ENCODE peak calls at places on chromosomes 6 and 20, in ten cellular contexts. M is COR-L47; A is neural crest cell; H is CD8-positive, alpha-beta memory T cell; D is GM12865; U is NCI-H1092; C is RPMI8226; Z is glutamatergic neuron; I is NCI-H345; X is Kasumi-1. F is an unnamed sample.

GRCh38 chr6:42279966-42280629 is 62.4 kb upstream of the MRPS10 start:
- DNase-seq in M (no peak), A (no peak), H (no peak), D (no peak), U (no peak), C (no peak), Z (no peak), I (no peak), X (no peak), F (no peak)

GRCh38 chr6:128114164-128114563 is 213.3 kb upstream of the THEMIS start:
- DNase-seq in M (no peak), A (no peak), H (no peak), D (no peak), U (no peak), C (no peak), Z (no peak), I (no peak), X (no peak), F (no peak)

GRCh38 chr6:124984668-124985338 is 22.6 kb downstream of the RNF217 start:
- DNase-seq in M (no peak), A (no peak), H (no peak), D (no peak), U (no peak), C (no peak), Z (no peak), I (no peak), X (no peak), F (no peak)

GRCh38 chr6:158906926-158907325 is 87.8 kb upstream of the EZR start:
- DNase-seq in M (no peak), A (no peak), H (no peak), D (no peak), U (no peak), C (no peak), Z (no peak), I (no peak), X (no peak), F (no peak)

GRCh38 chr6:8274240-8274639 is 161.1 kb downstream of the SLC35B3 start:
- DNase-seq in M (peak), A (no peak), H (no peak), D (no peak), U (no peak), C (no peak), Z (no peak), I (no peak), X (no peak), F (no peak)

GRCh38 chr6:67030861-67031260 is 1323.8 kb upstream of the EYS start:
- DNase-seq in M (no peak), A (no peak), H (no peak), D (no peak), U (no peak), C (no peak), Z (no peak), I (no peak), X (no peak), F (no peak)

GRCh38 chr6:144340541-144341371 is 55.6 kb downstream of the UTRN start:
- DNase-seq in M (no peak), A (no peak), H (no peak), D (no peak), U (no peak), C (no peak), Z (no peak), I (no peak), X (no peak), F (no peak)

GRCh38 chr6:107423474-107423873 is 35.9 kb downstream of the PDSS2 start:
- DNase-seq in M (no peak), A (no peak), H (no peak), D (no peak), U (no peak), C (no peak), Z (no peak), I (no peak), X (no peak), F (no peak)

GRCh38 chr6:57226221-57226620 is 4.1 kb upstream of the RAB23 start:
- DNase-seq in M (no peak), A (no peak), H (no peak), D (no peak), U (no peak), C (no peak), Z (no peak), I (peak), X (no peak), F (no peak)

GRCh38 chr6:118982256-118982911 is 47.4 kb upstream of the MCM9 start:
- DNase-seq in M (no peak), A (no peak), H (no peak), D (no peak), U (no peak), C (no peak), Z (no peak), I (no peak), X (no peak), F (no peak)

GRCh38 chr6:169168706-169169105 is 84.9 kb downstream of the THBS2 start:
- DNase-seq in M (no peak), A (no peak), H (no peak), D (no peak), U (no peak), C (no peak), Z (no peak), I (no peak), X (no peak), F (no peak)

GRCh38 chr6:37269105-37269504 is 11.2 kb upstream of the TMEM217 start:
- DNase-seq in M (no peak), A (no peak), H (no peak), D (no peak), U (no peak), C (no peak), Z (no peak), I (no peak), X (no peak), F (no peak)

GRCh38 chr20:56223352-56223751 is 25.2 kb upstream of the MC3R start:
- DNase-seq in M (no peak), A (no peak), H (no peak), D (no peak), U (no peak), C (no peak), Z (no peak), I (no peak), X (no peak), F (no peak)

GRCh38 chr6:169420912-169421543 is 167.4 kb upstream of the THBS2 start:
- DNase-seq in M (no peak), A (peak), H (no peak), D (peak), U (no peak), C (peak), Z (peak), I (no peak), X (no peak), F (no peak)

GRCh38 chr6:133623065-133623464 is 265.8 kb upstream of the TCF21 start:
- DNase-seq in M (no peak), A (no peak), H (no peak), D (no peak), U (no peak), C (no peak), Z (no peak), I (no peak), X (no peak), F (no peak)

GRCh38 chr6:95087394-95088097 is 489.8 kb upstream of the MANEA start:
- DNase-seq in M (peak), A (no peak), H (no peak), D (no peak), U (peak), C (peak), Z (no peak), I (peak), X (peak), F (no peak)

GRCh38 chr20:40728470-40728869 is 39.4 kb upstream of the MAFB start:
- DNase-seq in M (no peak), A (no peak), H (no peak), D (no peak), U (no peak), C (no peak), Z (no peak), I (no peak), X (peak), F (no peak)

GRCh38 chr20:11497543-11497942 is 420.1 kb upstream of the BTBD3 start:
- DNase-seq in M (no peak), A (no peak), H (no peak), D (no peak), U (no peak), C (no peak), Z (no peak), I (no peak), X (no peak), F (no peak)

GRCh38 chr6:87297115-87297514 is 25.3 kb upstream of the SMIM8 start:
- DNase-seq in M (no peak), A (no peak), H (no peak), D (no peak), U (no peak), C (no peak), Z (no peak), I (no peak), X (no peak), F (no peak)

GRCh38 chr20:52313335-52313963 is 121.9 kb upstream of the ZFP64 start:
- DNase-seq in M (peak), A (peak), H (no peak), D (no peak), U (peak), C (no peak), Z (peak), I (peak), X (no peak), F (no peak)

GRCh38 chr20:51037499-51038110 is 14.7 kb upstream of the KCNG1 start:
- DNase-seq in M (peak), A (no peak), H (no peak), D (no peak), U (peak), C (no peak), Z (no peak), I (no peak), X (no peak), F (no peak)

GRCh38 chr6:169315830-169316614 is 62.4 kb upstream of the THBS2 start:
- DNase-seq in M (no peak), A (no peak), H (no peak), D (no peak), U (no peak), C (no peak), Z (no peak), I (no peak), X (no peak), F (no peak)

GRCh38 chr6:24883618-24884017 is 52.1 kb downstream of the RIPOR2 start:
- DNase-seq in M (no peak), A (no peak), H (no peak), D (peak), U (no peak), C (no peak), Z (no peak), I (no peak), X (no peak), F (no peak)

GRCh38 chr6:11224252-11224965 is 8.1 kb downstream of the NEDD9 start:
- DNase-seq in M (no peak), A (no peak), H (peak), D (peak), U (no peak), C (no peak), Z (no peak), I (no peak), X (no peak), F (peak)

GRCh38 chr20:760751-761417 is 7.4 kb downstream of the SLC52A3 start:
- DNase-seq in M (no peak), A (peak), H (no peak), D (peak), U (no peak), C (peak), Z (peak), I (no peak), X (no peak), F (no peak)

GRCh38 chr6:119313937-119314893 is 35.3 kb downstream of the MAN1A1 start:
- DNase-seq in M (no peak), A (no peak), H (peak), D (peak), U (no peak), C (no peak), Z (no peak), I (no peak), X (no peak), F (no peak)

GRCh38 chr20:15616626-15617025 is 956.6 kb downstream of the KIF16B start:
- DNase-seq in M (no peak), A (no peak), H (no peak), D (no peak), U (no peak), C (no peak), Z (no peak), I (no peak), X (no peak), F (no peak)

GRCh38 chr6:33779305-33779704 is 9.6 kb downstream of the LEMD2 start:
- DNase-seq in M (no peak), A (no peak), H (no peak), D (no peak), U (no peak), C (no peak), Z (peak), I (no peak), X (no peak), F (no peak)

GRCh38 chr6:1609662-1610496 is at the start of gene FOXC1:
- DNase-seq in M (peak), A (peak), H (no peak), D (peak), U (no peak), C (peak), Z (peak), I (peak), X (peak), F (no peak)

GRCh38 chr6:34953084-34954025 is 64.3 kb downstream of the ANKS1A start:
- DNase-seq in M (peak), A (no peak), H (no peak), D (no peak), U (peak), C (no peak), Z (no peak), I (peak), X (no peak), F (no peak)

GRCh38 chr20:32970115-32970972 is 33.9 kb downstream of the SUN5 start:
- DNase-seq in M (no peak), A (peak), H (no peak), D (no peak), U (no peak), C (no peak), Z (no peak), I (no peak), X (no peak), F (no peak)

GRCh38 chr6:72040106-72040505 is 153.8 kb downstream of the RIMS1 start:
- DNase-seq in M (no peak), A (no peak), H (no peak), D (no peak), U (no peak), C (no peak), Z (no peak), I (no peak), X (no peak), F (no peak)

GRCh38 chr20:23116301-23117089 is 30.4 kb upstream of the CD93 start:
- DNase-seq in M (peak), A (no peak), H (no peak), D (no peak), U (no peak), C (no peak), Z (no peak), I (peak), X (no peak), F (no peak)

GRCh38 chr20:38227578-38228360 is 32.8 kb downstream of the KIAA1755 start:
- DNase-seq in M (no peak), A (no peak), H (no peak), D (no peak), U (no peak), C (no peak), Z (no peak), I (no peak), X (no peak), F (no peak)

GRCh38 chr20:46808565-46808964 is 86.1 kb upstream of the EYA2 start:
- DNase-seq in M (peak), A (no peak), H (no peak), D (no peak), U (peak), C (no peak), Z (no peak), I (no peak), X (no peak), F (no peak)

F was measured in effector CD4-positive, alpha-beta T cell.